ENCODE peak calls at places on chromosomes 1 and 21, in five cellular contexts. K, C, W, G and R are unnamed samples.
A peak's percentile ranks its signal among the peaks of the same experiment; 100 is the strongest.

GRCh38 chr1:41728403-41729202 is 190.1 kb downstream of the HIVEP3 start:
- DNase-seq in K (peak; percentile 56), C (no peak), W (peak; percentile 100), G (no peak), R (no peak)

GRCh38 chr1:116553386-116554115 is 17.3 kb downstream of the CD58 start:
- DNase-seq in K (no peak), C (no peak), W (no peak), G (no peak), R (no peak)

GRCh38 chr1:67713071-67713806 is 28.2 kb downstream of the GADD45A start:
- DNase-seq in K (peak; percentile 85), C (peak; percentile 45), W (no peak), G (peak; percentile 28), R (peak; percentile 91)

GRCh38 chr1:45840704-45841103 is 37.3 kb downstream of the MAST2 start:
- DNase-seq in K (no peak), C (no peak), W (no peak), G (no peak), R (no peak)

GRCh38 chr1:110481968-110482623 is 31.1 kb downstream of the PROK1 start:
- DNase-seq in K (no peak), C (no peak), W (no peak), G (no peak), R (no peak)

GRCh38 chr21:45618846-45619485 is 24.6 kb upstream of the PCBP3 start:
- DNase-seq in K (peak; percentile 4), C (no peak), W (no peak), G (no peak), R (no peak)

GRCh38 chr1:198678301-198678836 is 39.5 kb downstream of the PTPRC start:
- DNase-seq in K (no peak), C (no peak), W (no peak), G (no peak), R (no peak)

GRCh38 chr1:201554167-201554600 is 15.3 kb downstream of the NAV1 start:
- DNase-seq in K (no peak), C (no peak), W (no peak), G (no peak), R (no peak)

GRCh38 chr1:181469829-181470228 is 13.5 kb upstream of the CACNA1E start:
- DNase-seq in K (no peak), C (no peak), W (no peak), G (peak; percentile 41), R (peak; percentile 77)

DNA sequence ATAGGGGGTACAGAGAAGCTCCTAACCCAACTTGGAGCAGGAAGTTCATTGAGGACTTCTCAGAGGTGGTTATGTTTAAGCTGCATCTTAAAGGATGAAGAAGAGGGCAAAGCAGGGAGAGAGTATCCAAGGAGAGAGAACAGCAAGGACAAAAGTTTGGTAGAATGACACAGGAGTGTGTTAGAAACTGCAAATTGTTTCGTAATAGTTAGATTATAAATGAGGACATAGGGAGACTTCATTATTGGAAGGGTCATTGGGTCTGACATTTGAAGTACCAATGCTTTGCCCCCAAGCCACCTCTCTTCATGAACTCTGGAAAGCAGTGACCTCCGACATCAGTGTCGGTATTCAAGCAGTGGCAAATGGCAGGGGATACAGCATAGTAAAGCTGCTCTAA is 209.6 kb upstream of the JUN start:
- DNase-seq in K (no peak), C (no peak), W (no peak), G (no peak), R (no peak)
- H3K4me3 ChIP-seq in K (no peak overlapping the region), C (no peak overlapping the region), W (no peak overlapping the region), G (no peak overlapping the region), R (no peak overlapping the region)

GRCh38 chr21:26653431-26653830 is 80.3 kb upstream of the CYYR1 start:
- DNase-seq in K (no peak), C (no peak), W (no peak), G (no peak), R (no peak)

GRCh38 chr21:26659757-26660156 is 86.7 kb upstream of the CYYR1 start:
- DNase-seq in K (no peak), C (no peak), W (no peak), G (no peak), R (no peak)

GRCh38 chr21:26655466-26655865 is 82.4 kb upstream of the CYYR1 start:
- DNase-seq in K (no peak), C (no peak), W (no peak), G (no peak), R (no peak)

DNA sequence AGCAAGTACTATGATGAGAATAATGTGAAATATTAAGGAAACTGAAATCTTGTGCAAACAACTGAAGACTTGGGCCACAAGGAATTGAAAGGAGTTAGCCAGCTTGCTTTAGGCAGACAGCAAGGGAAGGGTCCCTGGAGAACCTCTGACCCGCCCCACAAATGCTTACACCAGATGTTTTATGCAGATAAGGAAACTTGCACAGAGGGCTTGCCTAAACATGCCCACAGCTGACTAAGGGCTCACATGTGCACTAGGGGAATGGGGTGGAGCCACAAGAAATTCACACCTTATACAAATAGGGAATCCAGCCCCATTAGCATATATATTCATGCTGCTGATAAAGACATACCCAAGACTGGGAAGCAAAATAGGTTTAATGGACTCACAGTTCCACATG is 86.1 kb upstream of the CYYR1 start:
- DNase-seq in K (no peak), C (no peak), W (no peak), G (no peak), R (no peak)
- TF ChIP-seq MXI1 in K (no peak), C (no peak), W (no peak), G (no peak), R (no peak)

GRCh38 chr1:221672160-221672762 is 69.6 kb downstream of the DUSP10 start:
- DNase-seq in K (no peak), C (no peak), W (no peak), G (no peak), R (peak; percentile 86)
- H3K4me3 ChIP-seq in K (no peak overlapping the region), C (no peak overlapping the region), W (no peak overlapping the region), G (no peak overlapping the region), R (no peak overlapping the region)

GRCh38 chr1:225745231-225745630 is 32.4 kb upstream of the SRP9 start:
- DNase-seq in K (no peak), C (no peak), W (no peak), G (no peak), R (no peak)

GRCh38 chr1:225747566-225747965 is 30.1 kb upstream of the SRP9 start:
- DNase-seq in K (no peak), C (no peak), W (no peak), G (no peak), R (no peak)

GRCh38 chr1:225744745-225745144 is 32.9 kb upstream of the SRP9 start:
- DNase-seq in K (no peak), C (no peak), W (no peak), G (no peak), R (no peak)

GRCh38 chr1:225748479-225748878 is 29.1 kb upstream of the SRP9 start:
- DNase-seq in K (no peak), C (no peak), W (no peak), G (no peak), R (no peak)

DNA sequence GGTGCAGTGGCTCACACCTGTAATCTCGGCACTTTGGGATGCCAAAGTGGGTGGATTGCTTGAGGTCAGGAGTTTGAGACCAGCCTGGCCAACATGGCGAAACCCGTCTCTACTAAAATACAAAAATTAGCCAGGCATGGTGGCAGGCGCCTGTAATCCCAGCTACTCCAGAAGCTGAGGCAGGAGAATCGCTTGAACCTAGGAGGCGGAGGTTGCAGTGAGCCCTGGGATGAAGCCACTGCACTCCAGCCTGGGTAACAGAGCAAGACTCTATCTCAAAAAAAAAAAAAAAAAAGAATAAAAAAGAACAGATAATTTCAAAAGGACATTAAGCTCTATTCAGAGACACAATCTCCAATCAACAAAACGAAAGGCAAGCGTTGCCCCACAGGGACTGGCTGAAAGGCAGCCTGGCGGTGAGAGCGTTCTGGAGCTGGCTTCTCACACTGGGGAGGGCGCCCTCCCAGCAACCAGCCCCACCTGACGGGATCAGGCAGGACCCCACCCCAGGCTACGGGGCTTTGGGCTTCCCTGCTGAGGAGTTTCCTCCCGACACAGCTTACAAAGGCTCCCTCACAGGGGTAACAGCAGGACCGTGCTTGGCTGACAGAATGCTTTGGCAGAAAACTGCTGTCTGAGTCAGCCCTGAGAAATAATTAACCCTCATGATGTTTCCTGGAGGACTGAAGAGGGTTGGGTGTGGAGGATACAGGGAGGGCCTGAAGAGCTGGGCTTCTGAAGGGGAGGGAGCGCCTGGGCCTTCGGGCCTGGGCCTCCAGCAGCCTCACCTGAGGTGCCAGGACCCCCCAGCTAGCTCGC is 31.1 kb upstream of the SRP9 start:
- DNase-seq in K (no peak), C (peak; percentile 85), W (no peak), G (no peak), R (peak; percentile 90)
- TF ChIP-seq MXI1 in K (no peak), C (no peak), W (no peak), G (no peak), R (no peak)

GRCh38 chr1:31765041-31765467 is 914 bp upstream of the ADGRB2 start:
- DNase-seq in K (peak; percentile 79), C (no peak), W (no peak), G (no peak), R (peak; percentile 19)
- H3K4me3 ChIP-seq in K (no peak overlapping the region), C (no peak overlapping the region), W (no peak overlapping the region), G (no peak overlapping the region), R (no peak overlapping the region)

DNA sequence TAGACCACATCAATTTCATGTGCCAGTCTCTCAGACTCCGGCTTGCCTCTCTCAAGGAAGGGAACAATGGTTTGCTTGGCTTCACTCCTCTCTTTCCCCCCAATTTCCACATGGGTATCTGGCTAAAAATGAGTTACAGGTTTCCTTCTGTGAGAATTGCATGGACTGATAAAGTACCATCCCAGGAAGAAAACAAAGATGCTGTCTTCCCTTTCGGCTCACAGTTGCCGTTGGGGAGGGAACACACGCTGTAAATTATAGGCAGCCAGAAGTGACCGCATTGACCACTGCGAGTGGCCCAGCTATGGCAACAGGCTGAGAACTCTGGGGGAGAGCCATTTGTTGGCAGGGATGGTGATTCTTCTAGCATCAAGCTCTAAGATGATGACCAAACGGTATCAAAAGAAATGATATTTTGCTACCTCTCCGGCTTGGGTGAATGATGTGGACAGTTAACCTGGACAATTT is 2.8 kb downstream of the RUNX1 start:
- DNase-seq in K (no peak), C (no peak), W (no peak), G (no peak), R (no peak)
- TF ChIP-seq MXI1 in K (no peak), C (no peak), W (no peak), G (no peak), R (no peak)

DNA sequence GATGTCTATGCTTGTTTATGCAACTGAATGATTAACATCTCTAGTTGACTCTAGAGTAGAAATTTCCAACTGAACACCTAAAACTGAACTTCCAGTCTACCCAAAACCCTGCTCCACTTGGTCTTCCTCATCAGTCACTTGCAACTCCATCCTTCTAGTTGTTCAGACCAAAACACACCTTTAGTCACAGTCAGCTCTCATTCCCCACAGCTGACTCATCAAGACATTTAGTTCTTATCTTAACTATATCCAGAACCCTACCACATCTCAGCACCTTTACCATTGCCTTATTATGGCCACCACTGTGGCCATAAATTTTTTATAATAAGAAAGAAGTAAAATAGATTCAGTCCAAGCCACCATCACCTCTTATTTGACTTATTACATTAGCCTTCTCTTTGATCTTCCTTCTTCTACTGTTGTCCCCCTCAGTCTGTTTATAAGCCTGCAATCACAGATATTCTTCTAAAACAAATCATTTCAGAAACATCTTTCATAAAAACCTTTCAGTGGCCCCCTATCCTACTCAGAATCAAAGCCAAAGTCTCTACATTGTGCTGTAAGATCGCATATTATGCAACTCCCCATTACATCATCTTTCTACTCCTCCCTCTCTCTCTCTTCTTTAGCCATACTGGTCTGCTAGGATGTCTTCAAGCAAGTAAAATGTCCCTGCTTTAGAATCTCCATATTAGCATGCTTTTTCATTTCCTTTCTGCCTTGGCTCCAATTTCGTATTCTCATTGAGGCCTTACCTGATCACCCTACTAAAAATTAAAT is 275.9 kb downstream of the LRRC40 start:
- DNase-seq in K (no peak), C (no peak), W (no peak), G (no peak), R (no peak)
- H3K4me3 ChIP-seq in K (no peak overlapping the region), C (no peak overlapping the region), W (no peak overlapping the region), G (no peak overlapping the region), R (no peak overlapping the region)